ENCODE peak calls at places on chromosomes 1 and 21, in nine cellular contexts. L is pancreas; K is GM12878; B is fibroblast of mammary gland; I is AG04450; F is GM13977; J is neural progenitor cell; P is OCI-LY7; C is CD8-positive, alpha-beta T cell. T is an unnamed sample.

GRCh38 chr21:41768371-41769042 is 1.7 kb upstream of the RIPK4 start:
- DNase-seq in P (peak), C (no peak), K (no peak), B (peak), J (peak), F (peak), I (peak), L (peak), T (no peak)

GRCh38 chr1:64699327-64699726 is 45.5 kb upstream of the RAVER2 start:
- DNase-seq in J (peak), P (no peak), C (no peak), I (no peak), F (no peak), K (no peak), L (no peak), B (no peak), T (no peak)

GRCh38 chr1:83318361-83318760 is 680.6 kb downstream of the TTLL7 start:
- DNase-seq in L (no peak), I (no peak), K (no peak), J (no peak), P (no peak), B (no peak), C (no peak), F (no peak), T (no peak)

GRCh38 chr1:3799976-3800685 is 3.8 kb upstream of the LRRC47 start:
- DNase-seq in B (no peak), P (no peak), F (no peak), I (no peak), C (no peak), L (no peak), J (no peak), K (no peak), T (no peak)

GRCh38 chr1:110916669-110917306 is 43.8 kb downstream of the CD53 start:
- DNase-seq in I (no peak), J (no peak), B (peak), F (peak), L (no peak), P (no peak), K (no peak), C (no peak), T (no peak)

GRCh38 chr1:108051625-108052382 is 86.8 kb upstream of the VAV3 start:
- DNase-seq in P (no peak), K (no peak), I (no peak), C (no peak), B (no peak), J (peak), F (no peak), L (no peak), T (no peak)

GRCh38 chr1:160971618-160972056 is 17.0 kb upstream of the ITLN2 start:
- DNase-seq in P (no peak), I (no peak), C (no peak), B (no peak), F (peak), K (peak), J (peak), L (no peak), T (no peak)

GRCh38 chr21:41064951-41065350 is 103.0 kb upstream of the BACE2 start:
- DNase-seq in L (no peak), I (no peak), J (no peak), P (no peak), K (no peak), B (no peak), F (no peak), C (no peak), T (no peak)

GRCh38 chr1:43339584-43340232 is 2.1 kb downstream of the MPL start:
- DNase-seq in F (no peak), P (no peak), K (no peak), C (no peak), I (no peak), J (no peak), B (no peak), L (no peak), T (no peak)

GRCh38 chr1:107365874-107366273 is 225.0 kb downstream of the NTNG1 start:
- DNase-seq in B (no peak), L (no peak), C (no peak), P (no peak), J (no peak), F (no peak), K (no peak), I (no peak), T (no peak)

DNA sequence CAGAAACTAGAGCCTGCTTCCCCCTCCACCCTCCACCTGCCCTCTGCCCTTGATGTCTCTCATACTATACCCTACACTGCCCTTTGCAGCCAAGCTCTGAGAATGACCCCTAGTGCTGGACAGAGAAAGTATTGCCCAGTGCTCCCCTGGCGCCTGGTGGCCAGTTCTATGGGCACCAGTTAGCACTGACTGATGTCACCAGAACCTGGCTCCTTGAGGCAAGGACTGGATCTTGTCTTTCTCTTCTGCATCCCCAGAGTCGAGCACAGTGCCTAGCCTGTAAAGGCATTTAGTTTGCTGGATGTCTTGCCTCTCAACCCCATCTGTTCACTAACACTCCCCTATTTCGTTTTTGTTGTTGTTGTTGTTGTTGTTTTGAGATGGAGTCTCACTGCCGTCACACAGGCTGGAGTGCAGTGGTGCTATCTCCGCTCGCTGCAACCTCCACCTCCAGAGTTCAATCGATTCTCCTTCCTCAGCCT is 5.9 kb downstream of the PHLDA3 start:
- DNase-seq in L (no peak), I (no peak), B (peak), F (no peak), J (peak), P (no peak), C (no peak), K (no peak), T (no peak)
- TF ChIP-seq CTCF in L (no peak), I (peak), B (peak), F (no peak), J (peak), P (no peak), C (no peak), K (no peak), T (no peak)

GRCh38 chr1:16613185-16614147 is at the start of gene NBPF1:
- DNase-seq in F (peak), C (peak), P (peak), L (peak), J (peak), B (peak), K (peak), I (peak), T (peak)
- TF ChIP-seq CTCF in F (peak), C (no peak), P (no peak), L (no peak), J (peak), B (no peak), K (peak), I (no peak), T (no peak)

GRCh38 chr1:212700892-212701819 is 1.5 kb upstream of the BATF3 start:
- DNase-seq in B (peak), J (peak), C (no peak), P (peak), L (peak), K (no peak), I (peak), F (no peak), T (no peak)
- TF ChIP-seq CTCF in B (peak), J (no peak), C (no peak), P (no peak), L (no peak), K (peak), I (peak), F (peak), T (no peak)

GRCh38 chr1:93824869-93825268 is 54.1 kb downstream of the DNTTIP2 start:
- DNase-seq in F (no peak), L (no peak), J (no peak), B (no peak), C (no peak), K (no peak), I (no peak), P (no peak), T (no peak)
- TF ChIP-seq CTCF in F (no peak), L (no peak), J (no peak), B (no peak), C (no peak), K (no peak), I (no peak), P (no peak), T (no peak)

GRCh38 chr1:47710075-47711071 is 272.5 kb downstream of the FOXD2 start:
- DNase-seq in F (peak), L (peak), B (peak), C (peak), P (peak), J (peak), K (no peak), I (no peak), T (peak)

GRCh38 chr1:47708658-47709301 is 270.9 kb downstream of the FOXD2 start:
- DNase-seq in K (no peak), B (no peak), L (no peak), I (no peak), F (peak), C (no peak), J (peak), P (no peak), T (no peak)

GRCh38 chr1:47711211-47711847 is 273.5 kb downstream of the FOXD2 start:
- DNase-seq in C (no peak), F (no peak), I (no peak), P (no peak), J (no peak), B (no peak), K (no peak), L (no peak), T (no peak)

GRCh38 chr1:47707887-47708535 is 270.2 kb downstream of the FOXD2 start:
- DNase-seq in I (no peak), B (no peak), L (no peak), F (no peak), J (no peak), C (no peak), K (no peak), P (no peak), T (no peak)

DNA sequence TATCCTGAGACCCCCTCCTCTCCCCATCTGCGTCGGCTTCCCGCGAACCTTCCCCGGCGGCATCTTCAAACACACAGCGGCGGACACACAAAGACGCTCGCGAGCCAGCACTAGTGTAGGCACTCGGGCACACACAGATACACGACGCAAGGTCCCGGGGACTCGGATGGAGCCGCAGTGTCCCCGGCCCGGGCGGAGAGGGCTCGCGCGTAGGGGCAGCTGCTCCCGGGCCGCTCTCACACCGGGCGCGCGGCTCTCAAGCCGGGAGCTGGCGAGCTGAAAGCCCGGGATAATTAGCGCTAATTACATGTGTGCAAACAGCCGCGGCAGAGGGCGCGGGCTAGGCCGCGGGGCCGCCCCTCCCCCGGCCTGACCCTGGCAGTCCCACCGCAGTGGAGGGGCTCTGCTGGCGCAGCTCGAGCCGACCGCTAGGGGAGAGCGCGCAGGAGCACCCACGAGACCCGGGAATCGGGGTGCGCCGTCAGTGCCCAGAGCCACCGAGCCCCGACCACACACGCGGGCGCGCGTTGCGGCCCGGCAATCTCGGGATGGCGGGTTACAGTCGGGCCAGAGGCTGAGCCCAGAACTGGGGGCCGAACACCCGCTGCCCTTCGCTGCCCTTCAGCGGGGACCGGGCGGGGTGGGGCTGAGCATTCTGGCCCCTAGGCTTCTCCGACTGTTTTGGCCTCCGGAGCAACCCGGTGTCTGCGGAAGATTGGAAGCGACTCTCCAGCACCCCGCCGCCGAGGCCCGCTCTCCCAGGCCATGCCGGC is 271.6 kb downstream of the FOXD2 start:
- DNase-seq in C (no peak), I (no peak), K (no peak), F (peak), L (peak), J (peak), B (no peak), P (no peak), T (peak)
- TF ChIP-seq CTCF in C (no peak), I (peak), K (no peak), F (peak), L (no peak), J (peak), B (no peak), P (no peak), T (no peak)

DNA sequence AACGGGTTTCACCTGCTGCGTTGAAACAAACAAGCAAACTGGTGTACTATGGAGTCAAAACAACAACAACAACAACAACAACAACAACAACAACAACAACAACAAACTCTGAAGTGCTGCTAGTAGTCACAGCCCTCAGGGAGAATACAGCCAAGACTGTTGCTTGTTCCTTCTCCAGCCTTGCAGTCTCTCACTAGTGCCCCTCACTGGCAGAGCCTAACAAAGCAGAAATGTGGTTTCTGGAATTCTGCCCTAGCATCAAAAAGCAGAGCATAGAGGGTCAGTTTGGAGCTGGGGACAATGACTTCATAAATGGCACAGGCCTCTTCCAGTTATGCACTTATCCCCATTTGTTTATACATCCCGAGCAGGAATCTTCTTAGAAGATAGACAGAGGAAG is 187.4 kb downstream of the KCNK2 start:
- DNase-seq in B (no peak), L (no peak), C (no peak), F (no peak), K (no peak), P (no peak), I (no peak), J (peak), T (no peak)
- TF ChIP-seq CTCF in B (peak), L (no peak), C (no peak), F (no peak), K (no peak), P (no peak), I (no peak), J (peak), T (no peak)

DNA sequence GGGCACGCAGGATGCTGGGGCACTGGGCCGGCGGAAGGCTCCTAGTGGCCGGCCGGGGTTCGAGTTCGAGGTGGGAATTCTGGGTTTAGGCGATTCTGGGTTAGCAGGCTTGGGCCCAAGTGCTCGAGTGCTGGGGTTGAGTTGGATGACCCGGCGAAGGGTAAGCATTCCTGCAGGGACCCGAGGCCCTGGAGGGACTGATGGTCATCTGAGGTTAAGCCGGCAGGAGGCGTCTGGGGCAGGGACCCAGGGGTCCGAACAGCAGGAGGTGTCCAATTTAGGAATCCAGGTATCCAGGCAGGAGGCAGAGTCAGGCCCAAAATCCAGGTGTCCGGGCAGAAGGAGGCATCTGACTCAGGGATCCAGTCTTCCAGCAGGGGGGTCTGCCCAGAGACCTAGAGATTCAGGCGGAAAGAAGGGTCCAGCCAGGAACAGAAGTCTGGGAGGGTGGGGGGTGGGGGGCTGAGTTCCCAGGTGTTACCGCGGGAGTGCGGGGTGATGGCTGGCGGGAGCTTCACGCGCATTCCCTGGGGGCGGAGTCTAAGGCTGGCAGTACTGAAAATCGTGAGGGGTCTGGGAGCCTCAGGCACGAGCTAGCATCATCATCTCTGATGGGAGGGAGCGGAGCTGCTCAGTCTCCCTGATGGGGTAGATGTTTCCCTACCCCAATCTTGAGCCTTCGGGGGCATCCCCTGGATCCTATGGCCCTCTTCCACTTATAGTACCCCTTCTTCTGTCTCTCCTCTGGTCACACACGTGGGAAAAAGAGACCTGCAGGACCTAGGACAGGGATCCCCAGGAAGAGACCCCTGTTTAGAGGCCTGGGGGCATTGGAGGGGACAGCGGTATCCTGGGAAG is 585 bp downstream of the GPR3 start:
- DNase-seq in C (no peak), P (no peak), J (peak), K (no peak), L (no peak), B (no peak), F (peak), I (no peak), T (no peak)
- TF ChIP-seq CTCF in C (no peak), P (peak), J (peak), K (peak), L (no peak), B (peak), F (peak), I (peak), T (no peak)

GRCh38 chr1:186325239-186325638 is 49.8 kb downstream of the TPR start:
- DNase-seq in P (peak), I (no peak), B (peak), L (no peak), K (no peak), C (no peak), F (no peak), J (peak), T (no peak)
- TF ChIP-seq CTCF in P (peak), I (peak), B (peak), L (no peak), K (peak), C (peak), F (peak), J (peak), T (peak)

T was measured in D721Med.